ENCODE peak calls at places on chromosomes 2 and 18, in four cellular contexts. One of them, this sample, is unnamed.

GRCh38 chr2:216279011-216279410 is 93.3 kb downstream of the MARCHF4 start:
- DNase-seq in HepG2: no peak
- DNase-seq in GM12878: no peak
- DNase-seq in H1: no peak
- DNase-seq in this sample: no peak

GRCh38 chr18:31977270-31977872 is 34.4 kb upstream of the TRAPPC8 start:
- DNase-seq in GM12878: no peak
- DNase-seq in H1: peak
- DNase-seq in HepG2: peak
- DNase-seq in this sample: peak

GRCh38 chr2:197784956-197785941 is at the start of gene BOLL:
- DNase-seq in HepG2: no peak
- DNase-seq in GM12878: no peak
- DNase-seq in H1: no peak
- DNase-seq in this sample: no peak

GRCh38 chr2:120612471-120612870 is 123.2 kb upstream of the GLI2 start:
- DNase-seq in H1: no peak
- DNase-seq in GM12878: no peak
- DNase-seq in HepG2: no peak
- DNase-seq in this sample: no peak

GRCh38 chr18:13369353-13369752 is 150.8 kb downstream of the LDLRAD4 start:
- DNase-seq in HepG2: no peak
- DNase-seq in H1: no peak
- DNase-seq in GM12878: no peak
- DNase-seq in this sample: no peak

GRCh38 chr2:191650896-191651773 is 26.8 kb upstream of the NABP1 start:
- DNase-seq in H1: no peak
- DNase-seq in GM12878: peak
- DNase-seq in HepG2: no peak
- DNase-seq in this sample: no peak

GRCh38 chr18:67733094-67733493 is 216.6 kb upstream of the DSEL start:
- DNase-seq in H1: no peak
- DNase-seq in HepG2: no peak
- DNase-seq in GM12878: no peak
- DNase-seq in this sample: no peak

GRCh38 chr2:190649035-190649797 is at the start of gene NAB1:
- DNase-seq in HepG2: peak
- DNase-seq in H1: no peak
- DNase-seq in GM12878: no peak
- DNase-seq in this sample: no peak

GRCh38 chr18:23982154-23983071 is 32.1 kb upstream of the TTC39C start:
- DNase-seq in HepG2: no peak
- DNase-seq in GM12878: no peak
- DNase-seq in H1: no peak
- DNase-seq in this sample: no peak

GRCh38 chr18:49024408-49024807 is 73.6 kb upstream of the SMAD7 start:
- DNase-seq in HepG2: no peak
- DNase-seq in GM12878: no peak
- DNase-seq in H1: no peak
- DNase-seq in this sample: no peak

GRCh38 chr2:172128484-172128883 is 25.8 kb upstream of the DLX2 start:
- DNase-seq in H1: no peak
- DNase-seq in GM12878: no peak
- DNase-seq in HepG2: no peak
- DNase-seq in this sample: no peak

GRCh38 chr2:160252278-160252887 is 52.3 kb upstream of the ITGB6 start:
- DNase-seq in GM12878: no peak
- DNase-seq in H1: no peak
- DNase-seq in HepG2: peak
- DNase-seq in this sample: peak

GRCh38 chr2:54081574-54081973 is 33.8 kb upstream of the ACYP2 start:
- DNase-seq in HepG2: no peak
- DNase-seq in GM12878: peak
- DNase-seq in H1: no peak
- DNase-seq in this sample: no peak

GRCh38 chr18:1246827-1247226 is 342.2 kb downstream of the ADCYAP1 start:
- DNase-seq in HepG2: no peak
- DNase-seq in H1: no peak
- DNase-seq in GM12878: no peak
- DNase-seq in this sample: no peak

GRCh38 chr18:11899063-11899462 is 9.1 kb downstream of the MPPE1 start:
- DNase-seq in H1: no peak
- DNase-seq in HepG2: no peak
- DNase-seq in GM12878: no peak
- DNase-seq in this sample: no peak

GRCh38 chr18:59232309-59233016 is 12.5 kb downstream of the GRP start:
- DNase-seq in H1: peak
- DNase-seq in HepG2: no peak
- DNase-seq in GM12878: no peak
- DNase-seq in this sample: no peak

GRCh38 chr18:50286391-50287027 is 983 bp downstream of the CXXC1 start:
- DNase-seq in GM12878: no peak
- DNase-seq in HepG2: no peak
- DNase-seq in H1: no peak
- DNase-seq in this sample: peak

GRCh38 chr2:48479923-48480322 is 50.0 kb upstream of the STON1 start:
- DNase-seq in GM12878: no peak
- DNase-seq in H1: no peak
- DNase-seq in HepG2: no peak
- DNase-seq in this sample: no peak

GRCh38 chr2:41167014-41167413 is 715.1 kb upstream of the SLC8A1 start:
- DNase-seq in GM12878: no peak
- DNase-seq in HepG2: no peak
- DNase-seq in H1: peak
- DNase-seq in this sample: no peak

GRCh38 chr2:191105082-191105481 is 45.7 kb downstream of the STAT4 start:
- DNase-seq in HepG2: no peak
- DNase-seq in GM12878: no peak
- DNase-seq in H1: no peak
- DNase-seq in this sample: no peak

GRCh38 chr2:98654702-98655488 is 46.5 kb downstream of the UNC50 start:
- DNase-seq in H1: no peak
- DNase-seq in HepG2: no peak
- DNase-seq in GM12878: no peak
- DNase-seq in this sample: no peak

GRCh38 chr2:54641988-54642387 is 81.5 kb upstream of the EML6 start:
- DNase-seq in GM12878: no peak
- DNase-seq in HepG2: no peak
- DNase-seq in H1: no peak
- DNase-seq in this sample: no peak

GRCh38 chr2:100629309-100629708 is 66.5 kb downstream of the PDCL3 start:
- DNase-seq in H1: no peak
- DNase-seq in GM12878: no peak
- DNase-seq in HepG2: no peak
- DNase-seq in this sample: no peak

GRCh38 chr2:43818761-43819160 is 19.9 kb downstream of the ABCG5 start:
- DNase-seq in H1: no peak
- DNase-seq in HepG2: no peak
- DNase-seq in GM12878: no peak
- DNase-seq in this sample: peak

GRCh38 chr2:186887107-186888090 is 38.4 kb upstream of the ZSWIM2 start:
- DNase-seq in GM12878: peak
- DNase-seq in H1: no peak
- DNase-seq in HepG2: no peak
- DNase-seq in this sample: no peak

GRCh38 chr2:239073270-239073669 is 225.4 kb downstream of the TWIST2 start:
- DNase-seq in H1: no peak
- DNase-seq in HepG2: no peak
- DNase-seq in GM12878: no peak
- DNase-seq in this sample: no peak

GRCh38 chr18:21833619-21834300 is 93.2 kb downstream of the MIB1 start:
- DNase-seq in HepG2: no peak
- DNase-seq in GM12878: no peak
- DNase-seq in H1: no peak
- DNase-seq in this sample: no peak

GRCh38 chr2:8408560-8409460 is 273.0 kb upstream of the ID2 start:
- DNase-seq in HepG2: no peak
- DNase-seq in H1: no peak
- DNase-seq in GM12878: peak
- DNase-seq in this sample: no peak

GRCh38 chr2:73703675-73704074 is 33.5 kb downstream of the TPRKB start:
- DNase-seq in HepG2: no peak
- DNase-seq in GM12878: no peak
- DNase-seq in H1: no peak
- DNase-seq in this sample: no peak

GRCh38 chr2:183903026-183903425 is 695.3 kb upstream of the ZNF804A start:
- DNase-seq in GM12878: no peak
- DNase-seq in H1: no peak
- DNase-seq in HepG2: no peak
- DNase-seq in this sample: no peak

GRCh38 chr2:178194600-178195389 is 483 bp downstream of the OSBPL6 start:
- DNase-seq in HepG2: no peak
- DNase-seq in H1: no peak
- DNase-seq in GM12878: no peak
- DNase-seq in this sample: no peak

GRCh38 chr2:202932425-202933138 is 20.5 kb downstream of the CARF start:
- DNase-seq in HepG2: no peak
- DNase-seq in H1: no peak
- DNase-seq in GM12878: no peak
- DNase-seq in this sample: no peak

GRCh38 chr2:27583390-27583915 is 611 bp downstream of the ZNF512 start:
- DNase-seq in HepG2: no peak
- DNase-seq in H1: no peak
- DNase-seq in GM12878: no peak
- DNase-seq in this sample: no peak
- TF ChIP-seq SRF in HepG2: no peak
- TF ChIP-seq SRF in H1: no peak
- TF ChIP-seq SRF in GM12878: no peak
- TF ChIP-seq SRF in this sample: no peak

GRCh38 chr2:82316573-82317371 is 2012.2 kb upstream of the LRRTM1 start:
- DNase-seq in H1: no peak
- DNase-seq in GM12878: no peak
- DNase-seq in HepG2: no peak
- DNase-seq in this sample: no peak
- TF ChIP-seq CEBPB in H1: no peak
- TF ChIP-seq CEBPB in GM12878: no peak
- TF ChIP-seq CEBPB in HepG2: no peak
- TF ChIP-seq CEBPB in this sample: no peak

GRCh38 chr2:77831068-77831467 is 308.9 kb upstream of the LRRTM4 start:
- DNase-seq in H1: no peak
- DNase-seq in HepG2: no peak
- DNase-seq in GM12878: no peak
- DNase-seq in this sample: no peak
- TF ChIP-seq SRF in H1: no peak
- TF ChIP-seq SRF in HepG2: no peak
- TF ChIP-seq SRF in GM12878: no peak
- TF ChIP-seq SRF in this sample: no peak

DNA sequence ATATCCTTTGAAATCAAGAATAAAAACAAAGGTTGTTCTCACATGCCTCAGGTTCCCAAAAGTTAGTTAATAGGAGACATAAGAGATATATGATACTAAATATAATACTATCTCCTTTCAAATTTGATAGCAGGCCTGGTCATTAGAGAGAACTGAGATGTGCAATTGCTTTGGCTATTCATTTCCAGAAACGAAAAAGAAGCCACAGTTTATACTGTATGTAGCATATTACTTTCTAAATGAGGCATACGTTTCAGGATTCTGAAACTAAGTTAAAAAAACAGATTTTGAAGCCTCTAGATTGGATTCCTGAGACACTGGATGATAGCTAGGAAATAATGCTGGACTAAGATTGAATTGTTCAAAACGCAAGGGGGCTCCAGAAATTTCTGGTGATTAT is 7.1 kb downstream of the PPP1R1C start:
- DNase-seq in HepG2: no peak
- DNase-seq in H1: no peak
- DNase-seq in GM12878: peak
- DNase-seq in this sample: no peak
- TF ChIP-seq CEBPB in HepG2: no peak
- TF ChIP-seq CEBPB in H1: no peak
- TF ChIP-seq CEBPB in GM12878: no peak
- TF ChIP-seq CEBPB in this sample: no peak

GRCh38 chr2:241180495-241180894 is 8.0 kb upstream of the ANO7 start:
- DNase-seq in HepG2: no peak
- DNase-seq in H1: peak
- DNase-seq in GM12878: no peak
- DNase-seq in this sample: peak
- TF ChIP-seq SRF in HepG2: no peak
- TF ChIP-seq SRF in H1: no peak
- TF ChIP-seq SRF in GM12878: no peak
- TF ChIP-seq SRF in this sample: no peak

DNA sequence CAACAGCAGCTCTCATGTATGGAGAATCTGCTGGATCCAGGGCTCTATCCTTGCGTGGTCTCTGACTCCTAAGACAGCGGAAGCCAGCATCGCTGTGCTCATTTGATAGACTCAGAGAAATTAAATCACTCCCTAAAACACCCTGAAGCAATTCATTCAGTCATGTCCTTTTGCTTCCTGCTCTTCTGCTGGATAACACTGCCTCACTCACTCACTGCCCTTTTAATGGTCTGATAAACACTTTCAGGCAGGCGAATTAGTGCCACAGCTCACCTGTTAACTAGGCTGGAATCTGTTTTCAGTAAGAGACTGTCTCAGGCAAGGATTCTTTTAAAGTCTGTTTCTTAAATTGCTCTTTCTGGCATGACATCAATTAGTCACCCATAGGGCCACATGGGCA is 10.0 kb downstream of the WIPF1 start:
- DNase-seq in GM12878: no peak
- DNase-seq in HepG2: no peak
- DNase-seq in H1: no peak
- DNase-seq in this sample: no peak
- TF ChIP-seq CEBPB in GM12878: no peak
- TF ChIP-seq CEBPB in HepG2: no peak
- TF ChIP-seq CEBPB in H1: no peak
- TF ChIP-seq CEBPB in this sample: no peak

DNA sequence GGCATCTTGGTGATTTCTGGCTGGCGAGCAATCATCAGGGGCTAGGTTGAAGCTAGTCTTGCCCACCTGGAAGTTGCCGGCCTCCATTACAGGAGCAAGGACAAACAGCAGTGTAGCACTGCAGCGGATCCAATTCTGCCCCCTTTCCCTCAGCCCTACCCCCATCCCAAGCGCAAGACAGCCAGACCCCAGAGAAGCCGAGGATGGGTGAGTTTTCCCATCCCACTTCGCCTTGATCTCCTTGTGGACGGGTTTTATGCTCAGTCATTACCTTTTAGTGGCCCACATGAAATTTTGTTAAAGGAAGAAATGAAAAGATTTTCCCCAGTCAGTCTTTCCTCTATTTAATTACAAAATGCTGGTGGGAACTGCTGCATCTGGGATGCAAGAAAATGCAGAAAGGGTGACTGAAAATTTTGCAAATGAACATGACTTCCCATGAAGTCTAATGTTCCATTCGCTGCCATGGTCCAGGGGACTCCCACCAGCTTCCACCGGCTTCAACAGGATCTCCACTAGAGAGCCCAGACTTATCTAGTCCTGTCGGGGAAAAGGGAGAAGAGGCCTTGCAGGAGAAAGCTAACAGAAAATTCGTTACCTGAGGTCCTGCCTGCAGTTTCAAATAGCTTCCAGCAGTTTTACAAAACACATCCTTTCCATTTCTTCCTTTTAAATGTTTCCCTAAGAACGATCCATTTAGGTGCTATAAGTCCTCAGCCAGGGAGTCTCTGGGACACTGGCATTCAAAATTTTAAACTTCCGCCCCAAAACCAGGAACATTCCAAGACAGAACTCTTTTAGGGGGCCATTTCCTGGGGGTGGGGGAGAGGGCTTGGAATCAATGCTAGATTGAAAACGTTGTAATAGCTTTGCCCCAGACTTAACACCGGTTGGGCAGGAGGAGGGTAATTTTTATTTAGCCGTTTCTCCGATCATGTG is 1.9 kb upstream of the HOXD9 start:
- DNase-seq in HepG2: no peak
- DNase-seq in H1: no peak
- DNase-seq in GM12878: no peak
- DNase-seq in this sample: no peak
- TF ChIP-seq SRF in HepG2: no peak
- TF ChIP-seq SRF in H1: no peak
- TF ChIP-seq SRF in GM12878: no peak
- TF ChIP-seq SRF in this sample: no peak

This sample was measured in HCT116.